ENCODE peak calls at places on chromosomes 3 and 15, in seven cellular contexts. One of them, this sample, is unnamed.

GRCh38 chr3:156677120-156677479 is 2.7 kb downstream of the TIPARP start:
- ATAC-seq in psoas muscle: no peak
- ATAC-seq in esophagus mucosa: no peak
- ATAC-seq in activated CD8-positive, alpha-beta T cell treated with anti-CD3 and anti-CD28 coated beads, Interleukin-2, amount 10 ng/mL, durations not matched to agents 7 days and 5 days: no peak
- ATAC-seq in heart right ventricle: no peak
- ATAC-seq in T-helper 17 cell: peak
- ATAC-seq in activated CD4-positive, alpha-beta T cell treated with anti-CD3 and anti-CD28 coated beads for 36 hours: peak
- ATAC-seq in this sample: no peak

GRCh38 chr3:150371741-150372254 is 36.3 kb upstream of the TSC22D2 start:
- ATAC-seq in psoas muscle: peak
- ATAC-seq in activated CD8-positive, alpha-beta T cell treated with anti-CD3 and anti-CD28 coated beads, Interleukin-2, amount 10 ng/mL, durations not matched to agents 7 days and 5 days: no peak
- ATAC-seq in esophagus mucosa: peak
- ATAC-seq in heart right ventricle: peak
- ATAC-seq in T-helper 17 cell: no peak
- ATAC-seq in activated CD4-positive, alpha-beta T cell treated with anti-CD3 and anti-CD28 coated beads for 36 hours: no peak
- ATAC-seq in this sample: peak

GRCh38 chr3:190586631-190587000 is 72.7 kb downstream of the IL1RAP start:
- ATAC-seq in activated CD4-positive, alpha-beta T cell treated with anti-CD3 and anti-CD28 coated beads for 36 hours: peak
- ATAC-seq in T-helper 17 cell: peak
- ATAC-seq in heart right ventricle: no peak
- ATAC-seq in psoas muscle: peak
- ATAC-seq in esophagus mucosa: peak
- ATAC-seq in activated CD8-positive, alpha-beta T cell treated with anti-CD3 and anti-CD28 coated beads, Interleukin-2, amount 10 ng/mL, durations not matched to agents 7 days and 5 days: peak
- ATAC-seq in this sample: peak

GRCh38 chr3:141383555-141384129 is 15.3 kb downstream of the ZBTB38 start:
- ATAC-seq in psoas muscle: no peak
- ATAC-seq in activated CD4-positive, alpha-beta T cell treated with anti-CD3 and anti-CD28 coated beads for 36 hours: no peak
- ATAC-seq in esophagus mucosa: peak
- ATAC-seq in heart right ventricle: no peak
- ATAC-seq in T-helper 17 cell: no peak
- ATAC-seq in activated CD8-positive, alpha-beta T cell treated with anti-CD3 and anti-CD28 coated beads, Interleukin-2, amount 10 ng/mL, durations not matched to agents 7 days and 5 days: no peak
- ATAC-seq in this sample: no peak

GRCh38 chr3:112119686-112120484 is 13.2 kb downstream of the GCSAM start:
- ATAC-seq in activated CD8-positive, alpha-beta T cell treated with anti-CD3 and anti-CD28 coated beads, Interleukin-2, amount 10 ng/mL, durations not matched to agents 7 days and 5 days: no peak
- ATAC-seq in activated CD4-positive, alpha-beta T cell treated with anti-CD3 and anti-CD28 coated beads for 36 hours: no peak
- ATAC-seq in heart right ventricle: no peak
- ATAC-seq in esophagus mucosa: no peak
- ATAC-seq in psoas muscle: no peak
- ATAC-seq in T-helper 17 cell: no peak
- ATAC-seq in this sample: no peak

GRCh38 chr3:43879166-43879565 is 188.4 kb downstream of the ABHD5 start:
- ATAC-seq in psoas muscle: no peak
- ATAC-seq in T-helper 17 cell: no peak
- ATAC-seq in activated CD8-positive, alpha-beta T cell treated with anti-CD3 and anti-CD28 coated beads, Interleukin-2, amount 10 ng/mL, durations not matched to agents 7 days and 5 days: no peak
- ATAC-seq in activated CD4-positive, alpha-beta T cell treated with anti-CD3 and anti-CD28 coated beads for 36 hours: peak
- ATAC-seq in heart right ventricle: no peak
- ATAC-seq in esophagus mucosa: peak
- ATAC-seq in this sample: peak

GRCh38 chr15:87998658-87999057 is 257.9 kb downstream of the NTRK3 start:
- ATAC-seq in heart right ventricle: no peak
- ATAC-seq in T-helper 17 cell: no peak
- ATAC-seq in psoas muscle: no peak
- ATAC-seq in activated CD4-positive, alpha-beta T cell treated with anti-CD3 and anti-CD28 coated beads for 36 hours: no peak
- ATAC-seq in activated CD8-positive, alpha-beta T cell treated with anti-CD3 and anti-CD28 coated beads, Interleukin-2, amount 10 ng/mL, durations not matched to agents 7 days and 5 days: no peak
- ATAC-seq in esophagus mucosa: no peak
- ATAC-seq in this sample: no peak

GRCh38 chr3:12977117-12977808 is 96.0 kb downstream of the IQSEC1 start:
- ATAC-seq in T-helper 17 cell: no peak
- ATAC-seq in activated CD8-positive, alpha-beta T cell treated with anti-CD3 and anti-CD28 coated beads, Interleukin-2, amount 10 ng/mL, durations not matched to agents 7 days and 5 days: no peak
- ATAC-seq in psoas muscle: no peak
- ATAC-seq in heart right ventricle: no peak
- ATAC-seq in activated CD4-positive, alpha-beta T cell treated with anti-CD3 and anti-CD28 coated beads for 36 hours: no peak
- ATAC-seq in esophagus mucosa: no peak
- ATAC-seq in this sample: no peak

GRCh38 chr3:31064021-31064420 is 169.6 kb upstream of the GADL1 start:
- ATAC-seq in esophagus mucosa: no peak
- ATAC-seq in heart right ventricle: no peak
- ATAC-seq in psoas muscle: no peak
- ATAC-seq in T-helper 17 cell: no peak
- ATAC-seq in activated CD4-positive, alpha-beta T cell treated with anti-CD3 and anti-CD28 coated beads for 36 hours: no peak
- ATAC-seq in activated CD8-positive, alpha-beta T cell treated with anti-CD3 and anti-CD28 coated beads, Interleukin-2, amount 10 ng/mL, durations not matched to agents 7 days and 5 days: no peak
- ATAC-seq in this sample: no peak

GRCh38 chr15:48929611-48930170 is 34.0 kb downstream of the SHC4 start:
- ATAC-seq in activated CD4-positive, alpha-beta T cell treated with anti-CD3 and anti-CD28 coated beads for 36 hours: no peak
- ATAC-seq in psoas muscle: no peak
- ATAC-seq in T-helper 17 cell: no peak
- ATAC-seq in heart right ventricle: no peak
- ATAC-seq in esophagus mucosa: no peak
- ATAC-seq in activated CD8-positive, alpha-beta T cell treated with anti-CD3 and anti-CD28 coated beads, Interleukin-2, amount 10 ng/mL, durations not matched to agents 7 days and 5 days: no peak
- ATAC-seq in this sample: no peak

GRCh38 chr15:85897207-85897817 is 102.6 kb upstream of the KLHL25 start:
- ATAC-seq in esophagus mucosa: no peak
- ATAC-seq in T-helper 17 cell: no peak
- ATAC-seq in heart right ventricle: no peak
- ATAC-seq in psoas muscle: no peak
- ATAC-seq in activated CD8-positive, alpha-beta T cell treated with anti-CD3 and anti-CD28 coated beads, Interleukin-2, amount 10 ng/mL, durations not matched to agents 7 days and 5 days: no peak
- ATAC-seq in activated CD4-positive, alpha-beta T cell treated with anti-CD3 and anti-CD28 coated beads for 36 hours: no peak
- ATAC-seq in this sample: no peak

GRCh38 chr3:18386274-18386673 is 38.9 kb downstream of the SATB1 start:
- ATAC-seq in psoas muscle: no peak
- ATAC-seq in activated CD4-positive, alpha-beta T cell treated with anti-CD3 and anti-CD28 coated beads for 36 hours: no peak
- ATAC-seq in T-helper 17 cell: no peak
- ATAC-seq in activated CD8-positive, alpha-beta T cell treated with anti-CD3 and anti-CD28 coated beads, Interleukin-2, amount 10 ng/mL, durations not matched to agents 7 days and 5 days: peak
- ATAC-seq in esophagus mucosa: no peak
- ATAC-seq in heart right ventricle: no peak
- ATAC-seq in this sample: no peak

GRCh38 chr15:38672814-38673292 is 108.2 kb upstream of the RASGRP1 start:
- ATAC-seq in T-helper 17 cell: no peak
- ATAC-seq in activated CD8-positive, alpha-beta T cell treated with anti-CD3 and anti-CD28 coated beads, Interleukin-2, amount 10 ng/mL, durations not matched to agents 7 days and 5 days: no peak
- ATAC-seq in psoas muscle: no peak
- ATAC-seq in esophagus mucosa: peak
- ATAC-seq in heart right ventricle: no peak
- ATAC-seq in activated CD4-positive, alpha-beta T cell treated with anti-CD3 and anti-CD28 coated beads for 36 hours: peak
- ATAC-seq in this sample: no peak

GRCh38 chr3:126213376-126214044 is 33.1 kb upstream of the ALDH1L1 start:
- ATAC-seq in heart right ventricle: no peak
- ATAC-seq in psoas muscle: peak
- ATAC-seq in activated CD8-positive, alpha-beta T cell treated with anti-CD3 and anti-CD28 coated beads, Interleukin-2, amount 10 ng/mL, durations not matched to agents 7 days and 5 days: no peak
- ATAC-seq in T-helper 17 cell: no peak
- ATAC-seq in esophagus mucosa: peak
- ATAC-seq in activated CD4-positive, alpha-beta T cell treated with anti-CD3 and anti-CD28 coated beads for 36 hours: no peak
- ATAC-seq in this sample: no peak

GRCh38 chr3:184078851-184079250 is 18.0 kb upstream of the HTR3E start:
- ATAC-seq in heart right ventricle: no peak
- ATAC-seq in activated CD4-positive, alpha-beta T cell treated with anti-CD3 and anti-CD28 coated beads for 36 hours: no peak
- ATAC-seq in activated CD8-positive, alpha-beta T cell treated with anti-CD3 and anti-CD28 coated beads, Interleukin-2, amount 10 ng/mL, durations not matched to agents 7 days and 5 days: no peak
- ATAC-seq in T-helper 17 cell: no peak
- ATAC-seq in esophagus mucosa: no peak
- ATAC-seq in psoas muscle: no peak
- ATAC-seq in this sample: no peak

GRCh38 chr3:138593488-138594149 is 441 bp downstream of the CEP70 start:
- ATAC-seq in activated CD8-positive, alpha-beta T cell treated with anti-CD3 and anti-CD28 coated beads, Interleukin-2, amount 10 ng/mL, durations not matched to agents 7 days and 5 days: no peak
- ATAC-seq in T-helper 17 cell: no peak
- ATAC-seq in activated CD4-positive, alpha-beta T cell treated with anti-CD3 and anti-CD28 coated beads for 36 hours: no peak
- ATAC-seq in psoas muscle: no peak
- ATAC-seq in esophagus mucosa: peak
- ATAC-seq in heart right ventricle: no peak
- ATAC-seq in this sample: no peak

GRCh38 chr3:45125550-45126026 is 20.6 kb downstream of the CDCP1 start:
- ATAC-seq in T-helper 17 cell: no peak
- ATAC-seq in activated CD4-positive, alpha-beta T cell treated with anti-CD3 and anti-CD28 coated beads for 36 hours: no peak
- ATAC-seq in heart right ventricle: peak
- ATAC-seq in activated CD8-positive, alpha-beta T cell treated with anti-CD3 and anti-CD28 coated beads, Interleukin-2, amount 10 ng/mL, durations not matched to agents 7 days and 5 days: no peak
- ATAC-seq in psoas muscle: peak
- ATAC-seq in esophagus mucosa: peak
- ATAC-seq in this sample: no peak

GRCh38 chr3:72259755-72260589 is 475.0 kb upstream of the PROK2 start:
- ATAC-seq in activated CD8-positive, alpha-beta T cell treated with anti-CD3 and anti-CD28 coated beads, Interleukin-2, amount 10 ng/mL, durations not matched to agents 7 days and 5 days: no peak
- ATAC-seq in esophagus mucosa: no peak
- ATAC-seq in activated CD4-positive, alpha-beta T cell treated with anti-CD3 and anti-CD28 coated beads for 36 hours: peak
- ATAC-seq in heart right ventricle: no peak
- ATAC-seq in T-helper 17 cell: no peak
- ATAC-seq in psoas muscle: no peak
- ATAC-seq in this sample: no peak

GRCh38 chr3:157100079-157100477 is 59.9 kb downstream of the CCNL1 start:
- ATAC-seq in heart right ventricle: no peak
- ATAC-seq in esophagus mucosa: no peak
- ATAC-seq in activated CD4-positive, alpha-beta T cell treated with anti-CD3 and anti-CD28 coated beads for 36 hours: peak
- ATAC-seq in psoas muscle: peak
- ATAC-seq in activated CD8-positive, alpha-beta T cell treated with anti-CD3 and anti-CD28 coated beads, Interleukin-2, amount 10 ng/mL, durations not matched to agents 7 days and 5 days: no peak
- ATAC-seq in T-helper 17 cell: no peak
- ATAC-seq in this sample: no peak

GRCh38 chr3:105843895-105844500 is 24.8 kb downstream of the CBLB start:
- ATAC-seq in activated CD4-positive, alpha-beta T cell treated with anti-CD3 and anti-CD28 coated beads for 36 hours: no peak
- ATAC-seq in esophagus mucosa: no peak
- ATAC-seq in T-helper 17 cell: no peak
- ATAC-seq in activated CD8-positive, alpha-beta T cell treated with anti-CD3 and anti-CD28 coated beads, Interleukin-2, amount 10 ng/mL, durations not matched to agents 7 days and 5 days: no peak
- ATAC-seq in heart right ventricle: peak
- ATAC-seq in psoas muscle: peak
- ATAC-seq in this sample: no peak

This sample was measured in SK-N-SH treated with all-trans-retinoic acid at 6 μM for 48 hours.